ENCODE peak calls at places on chromosomes 2 and 18, in six cellular contexts. E is WERI-Rb-1, O is dorsolateral prefrontal cortex, R is psoas muscle, N is GM12865, C is cardiac fibroblast. Q is an unnamed sample.

GRCh38 chr18:3995476-3996102 is 459.5 kb downstream of the DLGAP1 start:
- DNase-seq in O (no peak), E (peak; percentile 53), R (no peak), C (peak; percentile 80), N (peak; percentile 84), Q (no peak)

GRCh38 chr2:119126650-119127049 is 31.9 kb downstream of the C1QL2 start:
- DNase-seq in R (peak; percentile 28), C (peak; percentile 4), N (peak; percentile 35), O (no peak), E (peak; percentile 56), Q (no peak)

GRCh38 chr2:127891806-127892205 is 6.0 kb upstream of the AMMECR1L start:
- DNase-seq in O (no peak), N (no peak), E (no peak), C (peak; percentile 9), R (no peak), Q (no peak)

GRCh38 chr2:218979846-218980738 is 4.9 kb downstream of the FEV start:
- DNase-seq in R (peak; percentile 85), C (peak; percentile 83), E (peak; percentile 94), N (peak; percentile 87), O (peak; percentile 87), Q (no peak)

GRCh38 chr2:133506962-133507361 is 61.3 kb downstream of the NCKAP5 start:
- DNase-seq in E (no peak), R (no peak), N (no peak), C (no peak), O (no peak), Q (no peak)

GRCh38 chr18:68426731-68427315 is 288.1 kb downstream of the TMX3 start:
- DNase-seq in O (no peak), C (no peak), E (no peak), R (no peak), N (no peak), Q (no peak)

GRCh38 chr18:58288922-58289797 is 245.1 kb downstream of the NEDD4L start:
- DNase-seq in N (peak; percentile 72), O (no peak), R (no peak), E (no peak), C (peak; percentile 21), Q (no peak)

GRCh38 chr2:164992818-164993217 is 37.5 kb upstream of the SLC38A11 start:
- DNase-seq in O (no peak), N (peak; percentile 76), E (peak; percentile 46), C (peak; percentile 87), R (no peak), Q (peak; percentile 75)

GRCh38 chr2:41736105-41736567 is 311.7 kb upstream of the PKDCC start:
- DNase-seq in C (no peak), E (no peak), O (no peak), N (peak; percentile 68), R (no peak), Q (no peak)

GRCh38 chr2:173943139-173943538 is 22.0 kb downstream of the SP3 start:
- DNase-seq in E (no peak), C (no peak), O (no peak), R (no peak), N (no peak), Q (no peak)

GRCh38 chr18:5895300-5895885 is at the start of gene TMEM200C:
- DNase-seq in R (peak; percentile 33), C (peak; percentile 7), N (peak; percentile 21), O (peak; percentile 62), E (peak; percentile 11), Q (no peak)

GRCh38 chr18:5841518-5841917 is 53.8 kb downstream of the TMEM200C start:
- DNase-seq in R (no peak), C (peak; percentile 1), O (no peak), N (no peak), E (no peak), Q (no peak)

GRCh38 chr2:120344214-120344990 is 1.5 kb upstream of the INHBB start:
- DNase-seq in R (peak; percentile 58), N (no peak), C (peak; percentile 15), E (peak; percentile 50), O (no peak), Q (no peak)

GRCh38 chr2:85537600-85538506 is 1.1 kb upstream of the MAT2A start:
- DNase-seq in N (peak; percentile 66), C (peak; percentile 42), E (peak; percentile 75), O (peak; percentile 72), R (peak; percentile 52), Q (no peak)

GRCh38 chr2:36253086-36253485 is 102.5 kb upstream of the CRIM1 start:
- DNase-seq in R (no peak), O (no peak), N (no peak), E (no peak), C (no peak), Q (no peak)

GRCh38 chr2:232275670-232276069 is 102.9 kb upstream of the ALPP start:
- DNase-seq in E (no peak), N (no peak), R (no peak), O (no peak), C (no peak), Q (no peak)

GRCh38 chr2:70505613-70506391 is 47.8 kb downstream of the TGFA start:
- DNase-seq in C (no peak), N (no peak), E (no peak), R (no peak), O (no peak), Q (no peak)
- TF ChIP-seq CTCF in C (no peak), N (no peak), E (no peak), R (no peak), O (no peak), Q (no peak)

GRCh38 chr18:44733069-44733753 is 52.5 kb downstream of the SETBP1 start:
- DNase-seq in E (no peak), N (no peak), R (no peak), C (peak; percentile 47), O (no peak), Q (peak; percentile 62)

GRCh38 chr18:44731866-44732555 is 51.3 kb downstream of the SETBP1 start:
- DNase-seq in O (no peak), E (no peak), R (no peak), C (no peak), N (peak; percentile 49), Q (peak; percentile 56)

GRCh38 chr18:44732604-44733003 is 51.9 kb downstream of the SETBP1 start:
- DNase-seq in R (no peak), C (no peak), E (no peak), O (no peak), N (no peak), Q (no peak)

GRCh38 chr18:44729631-44730101 is 49.0 kb downstream of the SETBP1 start:
- DNase-seq in C (peak; percentile 40), N (peak; percentile 35), O (no peak), R (no peak), E (peak; percentile 62), Q (peak; percentile 64)

GRCh38 chr18:44731160-44731865 is 50.6 kb downstream of the SETBP1 start:
- DNase-seq in R (no peak), C (no peak), E (no peak), N (peak; percentile 47), O (no peak), Q (no peak)
- H3K4me3 ChIP-seq in R (no peak overlapping the region), C (no peak overlapping the region), E (no peak overlapping the region), N (no peak overlapping the region), O (no peak overlapping the region), Q (no peak overlapping the region)

GRCh38 chr2:158458617-158458920 is 1.8 kb downstream of the PKP4 start:
- DNase-seq in O (no peak), R (no peak), E (no peak), C (peak; percentile 13), N (no peak), Q (no peak)

GRCh38 chr2:158459161-158460003 is 2.6 kb downstream of the PKP4 start:
- DNase-seq in O (no peak), R (no peak), C (peak; percentile 12), N (no peak), E (no peak), Q (no peak)

GRCh38 chr2:158457826-158458616 is 1.3 kb downstream of the PKP4 start:
- DNase-seq in N (peak; percentile 76), E (peak; percentile 63), R (no peak), C (peak; percentile 60), O (peak; percentile 74), Q (no peak)

GRCh38 chr2:158456309-158457066 is at the start of the genes CCDC148 and PKP4:
- DNase-seq in N (peak; percentile 94), O (peak; percentile 96), R (peak; percentile 88), C (peak; percentile 93), E (peak; percentile 93), Q (peak; percentile 67)

DNA sequence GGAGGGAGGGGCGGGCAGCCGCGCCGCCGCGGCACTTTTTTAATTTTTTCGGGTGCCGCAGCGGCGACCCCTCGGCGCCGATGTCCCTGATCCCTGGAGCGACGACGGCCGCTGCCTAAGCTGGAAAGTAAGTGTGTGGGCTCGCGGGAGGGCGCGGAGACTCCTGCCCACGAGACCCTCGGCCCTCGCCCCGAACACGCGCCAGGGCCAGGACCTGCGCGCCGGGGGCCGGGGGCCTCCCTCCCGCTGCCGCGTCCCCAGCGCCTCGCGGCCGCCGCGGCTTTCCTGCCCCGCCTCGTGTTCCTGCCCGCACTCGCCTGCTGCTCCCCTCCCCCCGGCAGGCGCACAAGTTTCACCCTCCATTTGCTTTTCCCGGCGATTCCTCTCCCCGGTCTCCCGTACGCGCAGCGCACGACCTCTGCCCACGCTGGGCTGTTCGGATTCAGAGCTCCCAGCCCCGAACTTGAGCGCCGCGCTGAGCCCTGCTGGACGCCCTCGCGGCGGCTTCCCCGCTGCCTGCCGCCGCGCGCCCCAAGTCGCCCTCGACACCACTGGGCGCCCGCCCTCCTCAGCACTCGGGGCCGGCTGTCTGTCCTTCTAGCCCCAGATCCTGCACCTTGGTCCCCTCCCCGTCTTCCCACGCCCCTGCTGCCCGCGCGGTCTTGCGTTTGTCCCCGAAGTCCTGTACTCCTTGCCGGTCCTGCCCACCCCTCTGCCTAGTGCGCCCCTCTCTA is 507 bp downstream of the PKP4 start:
- DNase-seq in O (peak; percentile 73), E (peak; percentile 74), N (peak; percentile 69), R (peak; percentile 60), C (peak; percentile 67), Q (no peak)
- TF ChIP-seq CTCF in O (peak; percentile 3), E (peak; percentile 4), N (peak; percentile 15), R (no peak), C (peak; percentile 0), Q (peak; percentile 17)

GRCh38 chr2:104857262-104858221 is 3.6 kb downstream of the POU3F3 start:
- DNase-seq in C (no peak), N (peak; percentile 9), O (no peak), E (no peak), R (no peak), Q (no peak)
- H3K4me3 ChIP-seq in C (no peak overlapping the region), N (peak overlapping the region; percentile 36), O (peak overlapping the region; percentile 56), E (no peak overlapping the region), R (no peak overlapping the region), Q (no peak overlapping the region)

DNA sequence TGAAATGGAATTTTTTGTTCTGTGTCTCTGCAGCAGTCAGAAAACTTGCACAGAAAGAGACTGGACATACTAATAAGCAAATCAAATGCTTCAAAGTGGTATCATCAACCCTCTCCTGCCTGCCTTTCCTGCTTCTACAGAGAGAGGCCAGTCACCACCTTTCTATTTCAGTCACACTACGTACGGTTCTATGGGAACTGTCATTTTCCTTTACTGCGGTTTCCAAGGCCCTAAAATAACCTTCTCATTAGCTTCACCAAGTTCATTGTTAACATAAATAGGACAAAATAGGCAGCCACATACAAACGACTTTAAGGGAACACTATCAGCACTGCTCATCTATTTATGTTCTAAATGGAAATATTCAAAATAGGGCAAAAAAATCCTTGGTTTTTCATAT is 86.6 kb downstream of the METTL8 start:
- DNase-seq in N (peak; percentile 73), C (peak; percentile 8), O (no peak), E (no peak), R (no peak), Q (no peak)
- TF ChIP-seq CTCF in N (no peak), C (no peak), O (no peak), E (no peak), R (peak; percentile 16), Q (no peak)